ENCODE peak calls at places on chromosome 2, in five cellular contexts. E, D, V, X and H are unnamed samples.

GRCh38 chr2:180124273-180124881 is 117.3 kb upstream of the CWC22 start:
- DNase-seq in E (peak; percentile 70), D (peak; percentile 36), V (no peak), X (peak; percentile 4), H (no peak)

GRCh38 chr2:149098722-149099121 is 60.2 kb downstream of the LYPD6B start:
- DNase-seq in E (no peak), D (no peak), V (no peak), X (no peak), H (no peak)

GRCh38 chr2:158967731-158968395 is 577 bp upstream of the TANC1 start:
- DNase-seq in E (peak; percentile 79), D (no peak), V (peak; percentile 58), X (no peak), H (peak; percentile 71)

GRCh38 chr2:126901459-126901858 is 2.8 kb downstream of the TEX51 start:
- DNase-seq in E (no peak), D (no peak), V (no peak), X (no peak), H (no peak)

GRCh38 chr2:211035548-211036185 is 479.3 kb downstream of the CPS1 start:
- DNase-seq in E (peak; percentile 68), D (no peak), V (no peak), X (no peak), H (no peak)

GRCh38 chr2:112884869-112885502 is 26.0 kb upstream of the IL37 start:
- DNase-seq in E (peak; percentile 85), D (peak; percentile 87), V (peak; percentile 89), X (peak; percentile 39), H (peak; percentile 46)

GRCh38 chr2:102660070-102660469 is 40.7 kb downstream of the SLC9A2 start:
- DNase-seq in E (no peak), D (peak; percentile 41), V (no peak), X (no peak), H (no peak)

GRCh38 chr2:162506706-162507105 is 162.8 kb downstream of the GCA start:
- DNase-seq in E (no peak), D (no peak), V (no peak), X (no peak), H (no peak)

GRCh38 chr2:167844714-167845530 is 402.5 kb downstream of the STK39 start:
- DNase-seq in E (peak; percentile 63), D (no peak), V (peak; percentile 84), X (no peak), H (peak; percentile 75)

GRCh38 chr2:133417410-133417809 is 150.9 kb downstream of the NCKAP5 start:
- DNase-seq in E (no peak), D (no peak), V (no peak), X (no peak), H (no peak)

GRCh38 chr2:240782886-240783818 is 36.9 kb downstream of the KIF1A start:
- DNase-seq in E (no peak), D (no peak), V (no peak), X (no peak), H (no peak)

GRCh38 chr2:86368181-86368824 is 30.9 kb upstream of the REEP1 start:
- DNase-seq in E (peak; percentile 85), D (peak; percentile 82), V (peak; percentile 73), X (no peak), H (peak; percentile 41)

GRCh38 chr2:172865422-172865821 is 129.8 kb downstream of the RAPGEF4 start:
- DNase-seq in E (peak; percentile 31), D (no peak), V (no peak), X (no peak), H (no peak)

GRCh38 chr2:165067958-165068612 is 112.8 kb upstream of the SLC38A11 start:
- DNase-seq in E (peak; percentile 96), D (no peak), V (peak; percentile 79), X (no peak), H (peak; percentile 49)

GRCh38 chr2:240956161-240956934 is 42.1 kb upstream of the SNED1 start:
- DNase-seq in E (no peak), D (no peak), V (no peak), X (no peak), H (no peak)

GRCh38 chr2:172275239-172275638 is 152.1 kb upstream of the ITGA6 start:
- DNase-seq in E (no peak), D (no peak), V (no peak), X (no peak), H (no peak)

GRCh38 chr2:199738723-199739412 is 112.1 kb downstream of the FTCDNL1 start:
- DNase-seq in E (no peak), D (no peak), V (no peak), X (no peak), H (no peak)

GRCh38 chr2:98372121-98372520 is 25.9 kb downstream of the CNGA3 start:
- DNase-seq in E (no peak), D (no peak), V (no peak), X (no peak), H (no peak)
- TF ChIP-seq CREB1 in E (no peak), D (no peak), V (no peak), X (no peak), H (no peak)

GRCh38 chr2:33441235-33441810 is 35.1 kb upstream of the RASGRP3 start:
- DNase-seq in E (peak; percentile 76), D (peak; percentile 60), V (peak; percentile 52), X (no peak), H (peak; percentile 9)
- TF ChIP-seq CREB1 in E (no peak), D (no peak), V (no peak), X (no peak), H (no peak)

DNA sequence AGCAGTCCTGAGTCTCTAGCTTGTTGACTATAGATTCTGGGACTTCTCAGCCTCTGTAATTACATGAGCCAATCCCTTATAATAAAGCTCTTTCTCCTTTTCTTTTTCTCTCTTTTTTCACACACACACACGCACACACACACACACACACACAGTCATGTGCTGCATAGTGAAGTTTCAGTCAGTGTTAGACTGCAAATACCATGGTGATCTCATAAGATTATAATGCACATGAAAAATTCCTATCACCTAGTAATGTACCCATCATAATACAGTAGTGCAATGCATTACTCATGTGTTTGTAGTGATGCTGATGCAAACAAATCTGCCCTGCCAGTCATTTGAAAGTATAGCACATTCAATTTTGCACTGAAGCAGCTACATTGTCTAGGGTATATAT is 558.2 kb downstream of the SUCLG1 start:
- DNase-seq in E (no peak), D (no peak), V (no peak), X (no peak), H (no peak)
- TF ChIP-seq CREB1 in E (no peak), D (no peak), V (no peak), X (no peak), H (no peak)

GRCh38 chr2:70937866-70938579 is 2.3 kb downstream of the ATP6V1B1 start:
- DNase-seq in E (peak; percentile 51), D (no peak), V (no peak), X (no peak), H (peak; percentile 51)

GRCh38 chr2:70935468-70936164 is at the start of gene ATP6V1B1:
- DNase-seq in E (peak; percentile 59), D (no peak), V (peak; percentile 53), X (no peak), H (no peak)

GRCh38 chr2:70934981-70935380 is 719 bp upstream of the ATP6V1B1 start:
- DNase-seq in E (no peak), D (no peak), V (no peak), X (no peak), H (no peak)

GRCh38 chr2:70936979-70937811 is 1.5 kb downstream of the ATP6V1B1 start:
- DNase-seq in E (no peak), D (no peak), V (no peak), X (no peak), H (no peak)

DNA sequence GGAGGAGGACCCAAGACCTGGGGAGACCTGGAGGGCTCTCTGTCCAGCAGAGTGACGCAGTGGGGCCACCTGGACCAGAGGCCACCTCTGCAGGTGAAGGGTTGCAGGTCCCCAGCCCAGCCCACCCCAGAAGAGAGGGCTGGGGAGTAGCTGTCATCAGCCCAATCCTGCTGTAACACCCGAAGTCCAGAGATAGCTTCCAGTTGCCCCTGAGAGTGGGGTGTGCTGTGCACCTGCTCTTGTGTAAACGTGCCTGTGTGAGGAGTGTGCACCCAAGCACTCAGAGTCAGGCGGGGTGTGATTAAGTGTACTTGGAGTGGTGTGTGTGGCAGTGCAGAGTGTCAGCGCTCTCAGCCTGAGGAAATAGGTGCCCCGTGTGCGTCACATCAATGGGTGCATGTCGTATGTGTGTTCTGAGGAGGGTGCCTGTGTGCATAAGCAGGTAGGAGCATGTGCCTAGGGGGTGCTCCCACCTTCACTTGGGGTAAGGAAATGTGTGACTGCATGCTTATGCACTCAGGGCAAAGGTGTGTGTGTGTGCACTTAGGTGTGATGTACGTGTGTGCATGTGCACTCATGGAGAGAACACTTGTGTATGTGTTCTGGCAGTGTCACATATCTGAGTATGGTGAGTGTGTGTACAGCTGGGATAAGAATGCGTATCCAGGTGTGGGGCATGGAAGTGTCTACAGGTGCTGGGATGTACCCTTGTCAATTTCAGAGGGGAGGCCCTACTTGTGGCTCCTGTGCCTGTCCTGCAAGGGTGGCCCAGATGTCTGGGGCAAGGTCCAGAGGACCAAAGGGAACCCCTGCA is 672 bp downstream of the ATP6V1B1 start:
- DNase-seq in E (no peak), D (no peak), V (no peak), X (no peak), H (peak; percentile 48)
- TF ChIP-seq CREB1 in E (no peak), D (no peak), V (no peak), X (no peak), H (no peak)

GRCh38 chr2:216740557-216741222 is 45.3 kb upstream of the IGFBP5 start:
- DNase-seq in E (no peak), D (no peak), V (no peak), X (no peak), H (no peak)
- TF ChIP-seq CREB1 in E (no peak), D (no peak), V (no peak), X (no peak), H (no peak)

GRCh38 chr2:74703373-74703772 is 49.3 kb downstream of the SEMA4F start:
- DNase-seq in E (no peak), D (no peak), V (no peak), X (no peak), H (no peak)
- TF ChIP-seq CREB1 in E (no peak), D (no peak), V (no peak), X (no peak), H (no peak)

GRCh38 chr2:219733746-219734145 is 106.3 kb downstream of the SLC4A3 start:
- DNase-seq in E (no peak), D (no peak), V (no peak), X (no peak), H (no peak)

GRCh38 chr2:219739061-219739460 is 111.6 kb downstream of the SLC4A3 start:
- DNase-seq in E (no peak), D (no peak), V (no peak), X (no peak), H (no peak)

GRCh38 chr2:219737270-219737691 is 109.9 kb downstream of the SLC4A3 start:
- DNase-seq in E (peak; percentile 24), D (no peak), V (no peak), X (no peak), H (no peak)

GRCh38 chr2:219733106-219733505 is 105.7 kb downstream of the SLC4A3 start:
- DNase-seq in E (no peak), D (no peak), V (no peak), X (no peak), H (no peak)

GRCh38 chr2:219736196-219736595 is 108.8 kb downstream of the SLC4A3 start:
- DNase-seq in E (peak; percentile 87), D (peak; percentile 36), V (no peak), X (no peak), H (no peak)
- TF ChIP-seq CREB1 in E (no peak), D (no peak), V (no peak), X (no peak), H (no peak)

GRCh38 chr2:187117483-187117882 is 268.5 kb upstream of the ZSWIM2 start:
- DNase-seq in E (peak; percentile 61), D (no peak), V (peak; percentile 15), X (no peak), H (no peak)
- TF ChIP-seq CREB1 in E (no peak), D (no peak), V (no peak), X (no peak), H (no peak)